ENCODE peak calls at places on chromosomes 4 and X, in four cellular contexts. One of them, this sample, is unnamed.

GRCh38 chr4:88843067-88843723 is 145.6 kb upstream of the NAP1L5 start:
- DNase-seq in naive thymus-derived CD4-positive, alpha-beta T cell: no peak
- DNase-seq in tibial nerve: no peak
- DNase-seq in fibroblast of villous mesenchyme: no peak
- DNase-seq in this sample: no peak

GRCh38 chrX:439236-439635 is 52.5 kb upstream of the PPP2R3B start:
- DNase-seq in fibroblast of villous mesenchyme: no peak
- DNase-seq in tibial nerve: no peak
- DNase-seq in naive thymus-derived CD4-positive, alpha-beta T cell: no peak
- DNase-seq in this sample: no peak

GRCh38 chrX:2388669-2389068 is 112.1 kb downstream of the DHRSX start:
- DNase-seq in naive thymus-derived CD4-positive, alpha-beta T cell: no peak
- DNase-seq in fibroblast of villous mesenchyme: no peak
- DNase-seq in tibial nerve: no peak
- DNase-seq in this sample: no peak

GRCh38 chrX:138711399-138712347 is at the start of gene FGF13:
- DNase-seq in naive thymus-derived CD4-positive, alpha-beta T cell: no peak
- DNase-seq in fibroblast of villous mesenchyme: no peak
- DNase-seq in tibial nerve: no peak
- DNase-seq in this sample: peak; percentile 89

GRCh38 chr4:64121803-64122202 is 287.4 kb downstream of the TECRL start:
- DNase-seq in fibroblast of villous mesenchyme: no peak
- DNase-seq in tibial nerve: no peak
- DNase-seq in naive thymus-derived CD4-positive, alpha-beta T cell: no peak
- DNase-seq in this sample: no peak

GRCh38 chrX:78754917-78755316 is 7.4 kb downstream of the LPAR4 start:
- DNase-seq in naive thymus-derived CD4-positive, alpha-beta T cell: no peak
- DNase-seq in fibroblast of villous mesenchyme: no peak
- DNase-seq in tibial nerve: no peak
- DNase-seq in this sample: no peak

GRCh38 chr4:140640150-140640748 is 71.5 kb upstream of the UCP1 start:
- DNase-seq in tibial nerve: no peak
- DNase-seq in naive thymus-derived CD4-positive, alpha-beta T cell: no peak
- DNase-seq in fibroblast of villous mesenchyme: no peak
- DNase-seq in this sample: no peak

GRCh38 chr4:2257361-2258001 is 4.4 kb downstream of the MXD4 start:
- DNase-seq in naive thymus-derived CD4-positive, alpha-beta T cell: peak; percentile 4
- DNase-seq in fibroblast of villous mesenchyme: no peak
- DNase-seq in tibial nerve: no peak
- DNase-seq in this sample: peak; percentile 36

GRCh38 chr4:19739101-19739651 is 512.5 kb upstream of the SLIT2 start:
- DNase-seq in naive thymus-derived CD4-positive, alpha-beta T cell: no peak
- DNase-seq in fibroblast of villous mesenchyme: peak; percentile 90
- DNase-seq in tibial nerve: no peak
- DNase-seq in this sample: no peak

GRCh38 chrX:115693476-115693875 is 132.5 kb downstream of the PLS3 start:
- DNase-seq in fibroblast of villous mesenchyme: no peak
- DNase-seq in tibial nerve: no peak
- DNase-seq in naive thymus-derived CD4-positive, alpha-beta T cell: no peak
- DNase-seq in this sample: no peak

GRCh38 chrX:115687595-115687994 is 126.6 kb downstream of the PLS3 start:
- DNase-seq in fibroblast of villous mesenchyme: no peak
- DNase-seq in naive thymus-derived CD4-positive, alpha-beta T cell: no peak
- DNase-seq in tibial nerve: no peak
- DNase-seq in this sample: no peak

GRCh38 chrX:115694028-115694427 is 133.1 kb downstream of the PLS3 start:
- DNase-seq in tibial nerve: no peak
- DNase-seq in fibroblast of villous mesenchyme: no peak
- DNase-seq in naive thymus-derived CD4-positive, alpha-beta T cell: no peak
- DNase-seq in this sample: no peak

GRCh38 chrX:115689931-115690330 is 129.0 kb downstream of the PLS3 start:
- DNase-seq in fibroblast of villous mesenchyme: peak; percentile 6
- DNase-seq in naive thymus-derived CD4-positive, alpha-beta T cell: no peak
- DNase-seq in tibial nerve: no peak
- DNase-seq in this sample: no peak

GRCh38 chrX:115690554-115691216 is 129.7 kb downstream of the PLS3 start:
- DNase-seq in tibial nerve: peak; percentile 80
- DNase-seq in fibroblast of villous mesenchyme: peak; percentile 73
- DNase-seq in naive thymus-derived CD4-positive, alpha-beta T cell: no peak
- DNase-seq in this sample: peak; percentile 28
- H3K4me3 ChIP-seq in tibial nerve: no peak overlapping the region
- H3K4me3 ChIP-seq in fibroblast of villous mesenchyme: no peak overlapping the region
- H3K4me3 ChIP-seq in naive thymus-derived CD4-positive, alpha-beta T cell: no peak overlapping the region
- H3K4me3 ChIP-seq in this sample: no peak overlapping the region

GRCh38 chr4:155952546-155952945 is 1.1 kb downstream of the CTSO start:
- DNase-seq in naive thymus-derived CD4-positive, alpha-beta T cell: no peak
- DNase-seq in fibroblast of villous mesenchyme: peak; percentile 38
- DNase-seq in tibial nerve: no peak
- DNase-seq in this sample: no peak
- H3K4me3 ChIP-seq in naive thymus-derived CD4-positive, alpha-beta T cell: no peak overlapping the region
- H3K4me3 ChIP-seq in fibroblast of villous mesenchyme: peak overlapping the region; percentile 69
- H3K4me3 ChIP-seq in tibial nerve: peak overlapping the region; percentile 95
- H3K4me3 ChIP-seq in this sample: no peak overlapping the region

DNA sequence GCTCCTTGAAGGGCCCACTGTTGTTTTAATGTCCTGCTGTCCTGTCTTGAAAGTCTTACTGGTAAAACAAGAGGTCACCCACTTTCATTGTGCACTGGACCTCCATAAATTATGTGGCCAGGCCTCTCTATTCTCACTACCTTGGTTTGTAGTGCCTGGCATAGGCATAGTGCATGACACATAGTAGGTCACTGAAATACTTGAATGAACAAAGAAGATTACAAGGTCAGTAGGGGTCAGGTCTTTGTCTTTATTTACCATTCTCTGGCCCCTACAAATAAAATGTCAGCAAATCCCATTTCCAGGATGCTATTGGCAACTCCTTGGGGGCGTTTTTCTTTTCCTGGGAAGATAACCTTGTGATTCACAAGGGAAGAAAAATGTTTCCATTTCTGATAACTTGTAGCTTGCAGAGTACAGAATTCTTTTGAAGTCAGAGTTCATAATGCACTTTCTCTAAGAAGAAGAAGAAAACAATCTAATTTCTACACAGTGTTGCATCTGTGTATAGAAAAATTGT is 1.4 kb downstream of the PGM2 start:
- DNase-seq in naive thymus-derived CD4-positive, alpha-beta T cell: no peak
- DNase-seq in tibial nerve: no peak
- DNase-seq in fibroblast of villous mesenchyme: no peak
- DNase-seq in this sample: no peak
- H3K4me3 ChIP-seq in naive thymus-derived CD4-positive, alpha-beta T cell: peak overlapping the region; percentile 79
- H3K4me3 ChIP-seq in tibial nerve: peak overlapping the region; percentile 72
- H3K4me3 ChIP-seq in fibroblast of villous mesenchyme: peak overlapping the region; percentile 25
- H3K4me3 ChIP-seq in this sample: no peak overlapping the region

DNA sequence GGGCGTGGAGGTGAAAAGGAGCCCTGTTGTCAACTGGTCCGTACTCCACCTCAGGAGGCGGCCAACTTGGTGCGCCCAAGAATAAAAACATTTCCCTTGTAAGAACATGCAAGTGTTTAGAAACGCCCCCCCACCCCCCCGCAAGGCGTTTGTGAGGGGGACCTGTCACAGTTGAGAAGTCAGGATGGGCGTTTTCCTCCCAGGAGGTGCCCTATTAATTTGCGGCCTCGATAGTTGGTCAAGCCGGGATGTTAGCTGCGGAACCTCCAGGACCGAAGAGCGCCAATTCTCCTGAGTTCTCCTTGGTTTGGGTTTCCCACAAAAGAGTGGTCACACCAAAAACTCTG is 651 bp upstream of the SAP30 start:
- DNase-seq in naive thymus-derived CD4-positive, alpha-beta T cell: peak; percentile 14
- DNase-seq in fibroblast of villous mesenchyme: no peak
- DNase-seq in tibial nerve: peak; percentile 62
- DNase-seq in this sample: no peak
- H3K4me3 ChIP-seq in naive thymus-derived CD4-positive, alpha-beta T cell: peak overlapping the region; percentile 99
- H3K4me3 ChIP-seq in fibroblast of villous mesenchyme: peak overlapping the region; percentile 84
- H3K4me3 ChIP-seq in tibial nerve: peak overlapping the region; percentile 92
- H3K4me3 ChIP-seq in this sample: peak overlapping the region; percentile 85

GRCh38 chr4:26583865-26584652 is at the start of gene TBC1D19:
- DNase-seq in tibial nerve: peak; percentile 75
- DNase-seq in naive thymus-derived CD4-positive, alpha-beta T cell: peak; percentile 77
- DNase-seq in fibroblast of villous mesenchyme: peak; percentile 86
- DNase-seq in this sample: peak; percentile 84
- H3K4me3 ChIP-seq in tibial nerve: peak within 1 kb of the TSS; percentile 60
- H3K4me3 ChIP-seq in naive thymus-derived CD4-positive, alpha-beta T cell: peak within 1 kb of the TSS; percentile 83
- H3K4me3 ChIP-seq in fibroblast of villous mesenchyme: peak within 1 kb of the TSS; percentile 76
- H3K4me3 ChIP-seq in this sample: peak within 1 kb of the TSS; percentile 74

GRCh38 chrX:13014111-13015094 is 30.0 kb downstream of the FAM9C start:
- DNase-seq in naive thymus-derived CD4-positive, alpha-beta T cell: no peak
- DNase-seq in tibial nerve: no peak
- DNase-seq in fibroblast of villous mesenchyme: peak; percentile 36
- DNase-seq in this sample: no peak
- H3K4me3 ChIP-seq in naive thymus-derived CD4-positive, alpha-beta T cell: no peak overlapping the region
- H3K4me3 ChIP-seq in tibial nerve: no peak overlapping the region
- H3K4me3 ChIP-seq in fibroblast of villous mesenchyme: no peak overlapping the region
- H3K4me3 ChIP-seq in this sample: no peak overlapping the region

DNA sequence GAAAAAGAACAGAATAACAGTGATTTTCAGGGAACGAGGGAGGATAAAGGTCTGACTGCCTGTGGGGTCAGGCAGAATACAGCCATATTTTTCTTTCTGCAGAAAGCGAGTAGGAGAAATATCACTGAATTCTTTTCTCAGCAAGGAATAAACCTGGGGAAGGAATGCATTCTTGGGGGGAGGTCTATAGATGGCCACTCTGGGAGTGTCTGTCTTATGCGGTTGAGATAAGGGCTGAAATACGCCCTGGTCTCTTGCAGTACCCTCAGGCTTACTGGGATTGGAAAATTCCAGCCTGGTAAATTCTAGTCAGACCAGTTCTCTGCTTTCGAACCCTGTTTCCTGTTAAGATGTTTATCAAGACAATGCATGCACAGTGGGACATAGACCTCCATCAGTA is 26.3 kb downstream of the CNGA1 start:
- DNase-seq in fibroblast of villous mesenchyme: no peak
- DNase-seq in tibial nerve: no peak
- DNase-seq in naive thymus-derived CD4-positive, alpha-beta T cell: no peak
- DNase-seq in this sample: no peak
- H3K4me3 ChIP-seq in fibroblast of villous mesenchyme: no peak overlapping the region
- H3K4me3 ChIP-seq in tibial nerve: no peak overlapping the region
- H3K4me3 ChIP-seq in naive thymus-derived CD4-positive, alpha-beta T cell: no peak overlapping the region
- H3K4me3 ChIP-seq in this sample: no peak overlapping the region

DNA sequence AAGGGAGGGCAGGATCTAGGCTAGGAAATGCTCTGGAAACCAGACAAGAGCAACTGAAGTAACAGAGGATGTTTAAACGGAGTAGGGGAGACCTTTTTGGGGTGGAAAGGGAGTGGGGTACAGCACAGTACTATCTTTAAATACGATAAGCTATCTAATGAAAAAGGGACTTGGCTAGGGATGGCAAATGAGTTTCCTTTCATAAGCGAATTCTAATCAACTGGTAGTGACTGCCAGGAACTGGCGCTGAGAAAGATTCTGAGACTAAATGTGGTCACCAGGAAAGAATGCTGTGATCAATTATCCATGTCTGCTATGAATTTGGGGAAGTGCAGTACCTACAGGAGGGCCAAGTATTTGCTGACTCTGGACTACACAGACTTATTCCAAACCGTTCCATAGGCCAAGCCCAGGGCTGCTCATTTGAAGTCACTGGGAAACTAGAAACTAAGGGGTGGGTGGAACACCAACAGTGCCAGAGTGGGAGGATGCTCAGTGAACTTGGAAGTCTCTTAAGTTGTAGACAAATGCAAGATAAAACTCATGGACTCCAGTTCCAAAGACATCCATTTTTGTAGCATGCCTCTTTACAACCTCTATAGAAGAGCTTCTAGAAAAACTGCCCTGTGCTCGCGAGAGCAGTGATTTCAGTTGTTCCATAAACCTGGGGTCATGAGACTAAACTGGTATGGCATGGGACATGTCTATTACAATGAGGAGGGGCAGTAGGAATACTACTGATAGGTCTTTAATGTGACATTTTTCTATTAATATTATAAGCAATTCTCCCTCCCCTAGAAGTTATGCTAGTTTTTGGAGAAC is 2.0 kb downstream of the TRAPPC2 start:
- DNase-seq in tibial nerve: no peak
- DNase-seq in fibroblast of villous mesenchyme: no peak
- DNase-seq in naive thymus-derived CD4-positive, alpha-beta T cell: no peak
- DNase-seq in this sample: no peak
- H3K4me3 ChIP-seq in tibial nerve: no peak overlapping the region
- H3K4me3 ChIP-seq in fibroblast of villous mesenchyme: no peak overlapping the region
- H3K4me3 ChIP-seq in naive thymus-derived CD4-positive, alpha-beta T cell: no peak overlapping the region
- H3K4me3 ChIP-seq in this sample: no peak overlapping the region